ENCODE peak calls at places on chromosomes 3 and 15, in six cellular contexts. P is body of pancreas, C is Calu3, Y is B cell, A is GM18507, X is fibroblast of mammary gland. N is an unnamed sample.
A peak's percentile ranks its signal among the peaks of the same experiment; 100 is the strongest.

GRCh38 chr15:95202569-95203349 is 971.4 kb downstream of the MCTP2 start:
- DNase-seq in A (no peak), C (no peak), X (peak; percentile 11), P (no peak), Y (no peak), N (no peak)

GRCh38 chr15:66021801-66022525 is 152.7 kb downstream of the RAB11A start:
- DNase-seq in A (no peak), P (no peak), C (no peak), Y (no peak), X (no peak), N (no peak)

GRCh38 chr3:125045965-125046364 is 9.8 kb downstream of the HEG1 start:
- DNase-seq in P (no peak), Y (no peak), A (no peak), C (no peak), X (peak; percentile 84), N (no peak)

GRCh38 chr3:128572644-128573105 is 77.9 kb downstream of the RPN1 start:
- DNase-seq in X (no peak), A (no peak), Y (no peak), C (peak; percentile 71), P (no peak), N (peak; percentile 37)

GRCh38 chr3:168671091-168671490 is 575.4 kb upstream of the GOLIM4 start:
- DNase-seq in Y (no peak), X (no peak), C (peak; percentile 22), A (no peak), P (no peak), N (no peak)

GRCh38 chr3:100525753-100526612 is 33.6 kb downstream of the TMEM45A start:
- DNase-seq in C (peak; percentile 39), A (no peak), P (peak; percentile 54), X (peak; percentile 96), Y (no peak), N (no peak)

GRCh38 chr3:13186416-13186815 is 113.2 kb upstream of the IQSEC1 start:
- DNase-seq in A (no peak), X (no peak), Y (no peak), C (no peak), P (no peak), N (no peak)

GRCh38 chr3:15384510-15385237 is 42.7 kb downstream of the METTL6 start:
- DNase-seq in P (no peak), X (no peak), Y (peak; percentile 26), A (no peak), C (no peak), N (no peak)

GRCh38 chr3:52874869-52875588 is 22.3 kb downstream of the STIMATE start:
- DNase-seq in C (no peak), X (no peak), Y (no peak), A (no peak), P (no peak), N (no peak)

GRCh38 chr15:52427804-52428203 is 100.9 kb downstream of the MYO5A start:
- DNase-seq in Y (no peak), X (peak; percentile 85), A (peak; percentile 9), C (no peak), P (no peak), N (no peak)

GRCh38 chr3:62046326-62046725 is 327.0 kb downstream of the FEZF2 start:
- DNase-seq in P (no peak), A (no peak), Y (no peak), C (no peak), X (peak; percentile 69), N (no peak)

GRCh38 chr3:66115858-66116654 is 77.3 kb upstream of the MAGI1 start:
- DNase-seq in X (peak; percentile 91), C (peak; percentile 79), Y (no peak), P (peak; percentile 64), A (no peak), N (no peak)

GRCh38 chr3:169146112-169146665 is 517.3 kb downstream of the MECOM start:
- DNase-seq in X (peak; percentile 9), P (peak; percentile 68), A (no peak), Y (peak; percentile 23), C (peak; percentile 78), N (no peak)

GRCh38 chr3:162390891-162391290 is 894.3 kb downstream of the OTOL1 start:
- DNase-seq in X (peak; percentile 88), P (no peak), C (no peak), Y (no peak), A (no peak), N (no peak)

GRCh38 chr15:84656972-84657371 is 1.0 kb downstream of the NMB start:
- DNase-seq in X (no peak), A (no peak), C (no peak), Y (no peak), P (no peak), N (no peak)

GRCh38 chr3:195801251-195802183 is 10.2 kb downstream of the MUC4 start:
- DNase-seq in C (no peak), A (no peak), Y (no peak), X (no peak), P (no peak), N (no peak)